ENCODE peak calls at places on chromosomes 2 and 18, in eight cellular contexts. L is right cardiac atrium, Z is endothelial cell, J is cardiac fibroblast, U is T-cell, K is tibial artery, P is PC-3, W is mesendoderm. D is an unnamed sample.

GRCh38 chr2:189569295-189569925 is 11.2 kb downstream of the SLC40A1 start:
- DNase-seq in J (peak; percentile 61), U (no peak), Z (no peak), L (no peak), P (no peak), K (no peak), W (no peak), D (no peak)

GRCh38 chr2:241532733-241533601 is 24.6 kb upstream of the STK25 start:
- DNase-seq in W (no peak), J (no peak), U (no peak), L (no peak), P (no peak), Z (no peak), K (peak; percentile 45), D (no peak)

GRCh38 chr18:35138773-35139172 is 97.6 kb downstream of the MAPRE2 start:
- DNase-seq in U (no peak), L (no peak), Z (no peak), K (no peak), W (no peak), P (no peak), J (no peak), D (no peak)

GRCh38 chr2:212708346-212708745 is 169.7 kb upstream of the ERBB4 start:
- DNase-seq in U (no peak), K (no peak), L (no peak), W (no peak), Z (no peak), P (no peak), J (no peak), D (no peak)

GRCh38 chr2:106566050-106566449 is 78.9 kb downstream of the CD8B2 start:
- DNase-seq in W (peak; percentile 81), Z (no peak), U (no peak), P (peak; percentile 7), K (no peak), L (no peak), J (no peak), D (no peak)

GRCh38 chr2:239521518-239521815 is 120.6 kb upstream of the HDAC4 start:
- DNase-seq in K (no peak), L (no peak), P (no peak), Z (no peak), J (no peak), W (no peak), U (no peak), D (no peak)

GRCh38 chr2:188145885-188146284 is 145.8 kb upstream of the GULP1 start:
- DNase-seq in P (no peak), U (no peak), J (no peak), Z (no peak), K (no peak), W (peak; percentile 76), L (no peak), D (no peak)

GRCh38 chr2:2254206-2254605 is 76.9 kb downstream of the MYT1L start:
- DNase-seq in W (no peak), K (no peak), P (no peak), L (no peak), J (no peak), U (no peak), Z (no peak), D (no peak)

GRCh38 chr18:8744656-8745055 is 39.3 kb downstream of the MTCL1 start:
- DNase-seq in Z (no peak), J (no peak), L (no peak), U (peak; percentile 14), P (no peak), K (no peak), W (no peak), D (no peak)

GRCh38 chr2:224793961-224794360 is 77.8 kb upstream of the CCDC195 start:
- DNase-seq in L (peak; percentile 61), K (no peak), U (no peak), J (peak; percentile 69), P (no peak), W (no peak), Z (no peak), D (no peak)

GRCh38 chr2:138453815-138454214 is 47.8 kb upstream of the SPOPL start:
- DNase-seq in U (no peak), W (no peak), K (no peak), L (no peak), Z (no peak), J (no peak), P (no peak), D (no peak)

GRCh38 chr2:176124358-176125214 is 2.1 kb downstream of the HOXD9 start:
- DNase-seq in Z (no peak), W (no peak), J (no peak), P (no peak), U (no peak), K (no peak), L (no peak), D (peak; percentile 42)

GRCh38 chr2:158034198-158034831 is 67.4 kb upstream of the UPP2 start:
- DNase-seq in P (peak; percentile 76), Z (peak; percentile 62), J (peak; percentile 64), U (no peak), W (peak; percentile 90), K (no peak), L (no peak), D (peak; percentile 86)

GRCh38 chr18:59617468-59617932 is 79.7 kb downstream of the CCBE1 start:
- DNase-seq in L (no peak), P (peak; percentile 52), Z (no peak), K (no peak), J (peak; percentile 41), U (no peak), W (no peak), D (no peak)

GRCh38 chr2:96842600-96842999 is 1.2 kb downstream of the ANKRD23 start:
- DNase-seq in P (no peak), U (no peak), J (no peak), W (peak; percentile 54), L (peak; percentile 83), Z (no peak), K (no peak), D (no peak)

GRCh38 chr2:57465067-57465466 is 581.5 kb upstream of the VRK2 start:
- DNase-seq in Z (no peak), K (no peak), J (no peak), U (no peak), W (no peak), P (no peak), L (no peak), D (no peak)

GRCh38 chr2:127324635-127325034 is 30.7 kb upstream of the ERCC3 start:
- DNase-seq in U (no peak), Z (no peak), W (peak; percentile 37), L (no peak), J (peak; percentile 79), K (no peak), P (peak; percentile 68), D (no peak)

GRCh38 chr2:23901966-23902942 is 24.7 kb downstream of the ATAD2B start:
- DNase-seq in J (no peak), Z (no peak), K (no peak), P (peak; percentile 87), W (no peak), L (no peak), U (no peak), D (no peak)

GRCh38 chr2:43331428-43331827 is 105.0 kb upstream of the ZFP36L2 start:
- DNase-seq in U (no peak), P (no peak), L (no peak), Z (no peak), K (no peak), W (no peak), J (peak; percentile 88), D (no peak)

GRCh38 chr18:22902093-22902492 is 31.0 kb upstream of the RBBP8 start:
- DNase-seq in J (no peak), W (no peak), Z (no peak), K (no peak), U (no peak), P (no peak), L (no peak), D (no peak)

GRCh38 chr2:26640331-26640745 is 828 bp downstream of the CIB4 start:
- DNase-seq in P (peak; percentile 22), L (no peak), W (no peak), U (no peak), K (peak; percentile 40), Z (no peak), J (peak; percentile 78), D (peak; percentile 72)

GRCh38 chr2:172249986-172250385 is 147.3 kb upstream of the DLX2 start:
- DNase-seq in Z (no peak), L (no peak), P (peak; percentile 89), U (no peak), K (no peak), W (no peak), J (peak; percentile 50), D (no peak)

GRCh38 chr18:9101730-9102390 is 639 bp upstream of the NDUFV2 start:
- DNase-seq in K (no peak), Z (no peak), P (peak; percentile 42), U (no peak), L (no peak), W (no peak), J (peak; percentile 85), D (no peak)

GRCh38 chr2:34102359-34102758 is 503.3 kb upstream of the FAM98A start:
- DNase-seq in J (peak; percentile 6), K (no peak), Z (no peak), U (no peak), P (peak; percentile 10), L (no peak), W (no peak), D (no peak)

GRCh38 chr18:38422216-38422615 is 856.6 kb upstream of the CELF4 start:
- DNase-seq in K (no peak), P (no peak), U (no peak), W (no peak), L (no peak), Z (no peak), J (no peak), D (no peak)